ENCODE peak calls at places on chromosomes 5 and 9, in six cellular contexts. K is kidney, Z is neural progenitor cell, C is stomach, Y is K562, S is HFF-Myc. R is an unnamed sample.

GRCh38 chr5:55427157-55427556 is 107.6 kb downstream of the PLPP1 start:
- DNase-seq in Z (no peak), K (no peak), S (peak), C (peak), Y (no peak), R (peak)

GRCh38 chr5:81626524-81626923 is 124.4 kb downstream of the SSBP2 start:
- DNase-seq in Y (peak), Z (no peak), K (no peak), S (peak), C (no peak), R (no peak)

GRCh38 chr9:130661461-130662098 is 2.8 kb upstream of the PRDM12 start:
- DNase-seq in Z (peak), Y (no peak), S (no peak), K (no peak), C (no peak), R (no peak)

GRCh38 chr5:54329731-54330709 is 19.6 kb upstream of the ARL15 start:
- DNase-seq in K (no peak), Z (no peak), C (peak), Y (no peak), S (peak), R (peak)

GRCh38 chr5:395156-395920 is 47.6 kb upstream of the EXOC3 start:
- DNase-seq in Z (no peak), Y (no peak), K (no peak), C (peak), S (peak), R (peak)

GRCh38 chr5:147539053-147539452 is 29.2 kb upstream of the DPYSL3 start:
- DNase-seq in Y (no peak), C (no peak), K (no peak), Z (no peak), S (no peak), R (no peak)

GRCh38 chr5:96973561-96974401 is 37.9 kb downstream of the LNPEP start:
- DNase-seq in K (no peak), C (no peak), Y (no peak), Z (no peak), S (no peak), R (no peak)

GRCh38 chr5:175728885-175729828 is 71.3 kb downstream of the HRH2 start:
- DNase-seq in S (no peak), Y (peak), K (peak), C (peak), Z (peak), R (no peak)

GRCh38 chr5:72134226-72134625 is 27.0 kb downstream of the MAP1B start:
- DNase-seq in Y (no peak), Z (peak), S (no peak), K (no peak), C (no peak), R (no peak)

GRCh38 chr5:181204561-181205401 is at the start of gene TRIM7:
- DNase-seq in C (peak), S (no peak), K (peak), Z (peak), Y (peak), R (no peak)

GRCh38 chr5:77632526-77633268 is 5.8 kb downstream of the OTP start:
- DNase-seq in Z (peak), Y (no peak), C (no peak), S (no peak), K (no peak), R (no peak)

GRCh38 chr9:69200071-69200470 is 26.0 kb downstream of the TJP2 start:
- DNase-seq in Z (no peak), S (no peak), C (no peak), Y (peak), K (peak), R (no peak)

GRCh38 chr5:34656001-34656699 is at the start of gene RAI14:
- DNase-seq in C (peak), K (peak), Z (peak), S (no peak), Y (peak), R (no peak)

GRCh38 chr9:131271506-131271931 is 4.8 kb downstream of the FAM78A start:
- DNase-seq in Z (no peak), K (peak), S (no peak), Y (peak), C (no peak), R (no peak)

GRCh38 chr5:114790403-114790792 is 379.3 kb downstream of the TRIM36 start:
- DNase-seq in Z (no peak), Y (no peak), K (no peak), C (no peak), S (no peak), R (no peak)

GRCh38 chr5:150172147-150172546 is 5.6 kb downstream of the CDX1 start:
- DNase-seq in Z (no peak), Y (no peak), S (no peak), C (no peak), K (no peak), R (no peak)

GRCh38 chr9:72465602-72466001 is 55.8 kb upstream of the TMC1 start:
- DNase-seq in S (peak), Y (no peak), C (no peak), K (no peak), Z (no peak), R (no peak)

GRCh38 chr5:72241346-72242003 is 78.6 kb downstream of the MRPS27 start:
- DNase-seq in Z (peak), S (no peak), K (no peak), Y (no peak), C (no peak), R (no peak)

GRCh38 chr9:114469091-114469853 is 36.0 kb downstream of the WHRN start:
- DNase-seq in S (no peak), C (no peak), K (no peak), Z (no peak), Y (no peak), R (no peak)

GRCh38 chr9:21081999-21082398 is 4.3 kb upstream of the IFNB1 start:
- DNase-seq in S (no peak), Y (no peak), C (no peak), K (no peak), Z (no peak), R (no peak)

GRCh38 chr9:129141066-129142041 is 30.1 kb downstream of the PTPA start:
- DNase-seq in K (no peak), Z (peak), S (no peak), C (peak), Y (peak), R (peak)

GRCh38 chr5:135625486-135625885 is 46.7 kb upstream of the CXCL14 start:
- DNase-seq in S (no peak), K (no peak), Z (no peak), C (no peak), Y (no peak), R (no peak)

GRCh38 chr9:77486463-77486862 is 161.7 kb downstream of the GNA14 start:
- DNase-seq in K (no peak), Z (no peak), Y (no peak), S (no peak), C (no peak), R (no peak)

GRCh38 chr5:140295414-140295813 is 7.5 kb downstream of the PFDN1 start:
- DNase-seq in C (peak), Z (no peak), K (no peak), Y (peak), S (peak), R (peak)

GRCh38 chr9:116174347-116174746 is 20.8 kb downstream of the PAPPA start:
- DNase-seq in S (no peak), C (no peak), Y (no peak), Z (no peak), K (no peak), R (no peak)

GRCh38 chr5:93748875-93749397 is 7.5 kb upstream of the POU5F2 start:
- DNase-seq in C (no peak), Z (no peak), K (no peak), S (no peak), Y (no peak), R (no peak)

GRCh38 chr5:1515311-1515920 is 8.3 kb downstream of the LPCAT1 start:
- DNase-seq in S (no peak), K (peak), Y (no peak), C (peak), Z (no peak), R (no peak)

GRCh38 chr5:115398726-115399125 is 102.3 kb upstream of the CCDC112 start:
- DNase-seq in C (no peak), K (no peak), Z (no peak), Y (no peak), S (peak), R (peak)

GRCh38 chr5:91024160-91024559 is 359.0 kb downstream of the ARRDC3 start:
- DNase-seq in Z (no peak), Y (no peak), C (no peak), S (no peak), K (no peak), R (no peak)

GRCh38 chr9:18721267-18722079 is 247.5 kb downstream of the ADAMTSL1 start:
- DNase-seq in Y (no peak), Z (no peak), K (no peak), S (no peak), C (no peak), R (no peak)

GRCh38 chr5:175236176-175236575 is 207.8 kb downstream of the DRD1 start:
- DNase-seq in Z (no peak), S (no peak), K (no peak), C (no peak), Y (no peak), R (no peak)

GRCh38 chr9:127293767-127294166 is 29.2 kb downstream of the GARNL3 start:
- DNase-seq in Z (no peak), S (no peak), C (no peak), K (no peak), Y (no peak), R (no peak)

GRCh38 chr9:84668204-84669007 is 1.1 kb upstream of the NTRK2 start:
- DNase-seq in K (peak), S (peak), Z (peak), C (no peak), Y (no peak), R (no peak)

GRCh38 chr5:170974487-170974886 is 112.7 kb downstream of the RANBP17 start:
- DNase-seq in Z (no peak), S (no peak), C (no peak), K (peak), Y (no peak), R (no peak)

GRCh38 chr9:125815568-125815967 is 68.4 kb downstream of the PBX3 start:
- DNase-seq in S (no peak), C (no peak), Z (no peak), K (no peak), Y (no peak), R (no peak)

GRCh38 chr5:532521-533242 is 8.4 kb upstream of the SLC9A3 start:
- DNase-seq in Y (no peak), Z (no peak), S (no peak), C (no peak), K (peak), R (no peak)

GRCh38 chr5:135934939-135935338 is 19.8 kb downstream of the LECT2 start:
- DNase-seq in Z (no peak), Y (no peak), K (no peak), S (no peak), C (no peak), R (peak)

GRCh38 chr9:37364751-37365360 is 57.6 kb upstream of the GRHPR start:
- DNase-seq in S (no peak), Y (no peak), K (no peak), Z (no peak), C (no peak), R (no peak)

DNA sequence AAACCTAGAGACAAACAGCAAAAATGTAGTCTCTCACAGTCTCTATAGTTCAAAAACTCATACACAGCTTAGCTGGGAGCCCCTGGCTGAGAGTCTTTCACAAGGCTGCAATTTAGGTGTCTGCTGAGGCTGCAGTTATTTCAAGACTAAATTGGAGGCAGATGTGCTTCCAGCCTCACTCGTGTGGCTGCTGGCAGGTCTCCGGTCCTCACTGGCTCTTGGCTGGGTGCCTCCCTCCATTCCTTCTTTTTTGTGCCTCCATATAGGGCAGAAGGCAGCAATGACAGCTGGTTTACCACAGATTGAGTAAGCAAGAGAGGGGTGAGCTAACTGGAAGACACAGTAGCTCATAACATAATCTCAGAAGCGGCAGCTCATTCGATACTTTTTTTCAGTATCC is 2167.7 kb upstream of the WWC1 start:
- DNase-seq in C (no peak), K (no peak), Y (no peak), Z (no peak), S (no peak), R (no peak)
- TF ChIP-seq CTCF in C (no peak), K (no peak), Y (no peak), Z (no peak), S (no peak), R (no peak)

GRCh38 chr9:4144869-4145268 is 155.0 kb downstream of the GLIS3 start:
- DNase-seq in K (no peak), Z (no peak), C (no peak), S (no peak), Y (no peak), R (no peak)

GRCh38 chr9:4148215-4148561 is 151.7 kb downstream of the GLIS3 start:
- DNase-seq in C (no peak), Y (no peak), S (no peak), K (no peak), Z (no peak), R (no peak)

GRCh38 chr9:4146293-4146692 is 153.6 kb downstream of the GLIS3 start:
- DNase-seq in Y (no peak), K (no peak), Z (no peak), C (no peak), S (no peak), R (no peak)

GRCh38 chr9:4145482-4145881 is 154.4 kb downstream of the GLIS3 start:
- DNase-seq in S (no peak), C (no peak), Y (no peak), K (no peak), Z (peak), R (no peak)

GRCh38 chr9:4147476-4148214 is 152.2 kb downstream of the GLIS3 start:
- DNase-seq in S (no peak), Y (no peak), C (no peak), K (peak), Z (peak), R (no peak)
- H3K4me3 ChIP-seq in S (no peak), Y (no peak), C (no peak), K (peak), Z (no peak), R (no peak)

GRCh38 chr5:11619339-11620028 is 284.8 kb downstream of the CTNND2 start:
- DNase-seq in Y (no peak), C (no peak), Z (peak), K (no peak), S (no peak), R (no peak)
- TF ChIP-seq CTCF in Y (no peak), C (no peak), Z (peak), K (no peak), S (no peak), R (no peak)

GRCh38 chr9:120759755-120760400 is 33.3 kb downstream of the FBXW2 start:
- DNase-seq in C (no peak), S (no peak), Y (no peak), Z (no peak), K (no peak), R (no peak)
- H3K4me3 ChIP-seq in C (no peak), S (no peak), Y (no peak), Z (no peak), K (no peak), R (no peak)

GRCh38 chr5:32851774-32852173 is 140.7 kb downstream of the NPR3 start:
- DNase-seq in C (no peak), Y (no peak), S (no peak), K (no peak), Z (no peak), R (no peak)

GRCh38 chr5:32850792-32851191 is 139.7 kb downstream of the NPR3 start:
- DNase-seq in S (no peak), Y (no peak), Z (no peak), C (no peak), K (no peak), R (no peak)

GRCh38 chr5:32848681-32849080 is 137.6 kb downstream of the NPR3 start:
- DNase-seq in C (no peak), Z (no peak), K (no peak), Y (no peak), S (no peak), R (no peak)

GRCh38 chr5:32854473-32854872 is 143.4 kb downstream of the NPR3 start:
- DNase-seq in Z (no peak), S (no peak), Y (no peak), C (no peak), K (no peak), R (no peak)

DNA sequence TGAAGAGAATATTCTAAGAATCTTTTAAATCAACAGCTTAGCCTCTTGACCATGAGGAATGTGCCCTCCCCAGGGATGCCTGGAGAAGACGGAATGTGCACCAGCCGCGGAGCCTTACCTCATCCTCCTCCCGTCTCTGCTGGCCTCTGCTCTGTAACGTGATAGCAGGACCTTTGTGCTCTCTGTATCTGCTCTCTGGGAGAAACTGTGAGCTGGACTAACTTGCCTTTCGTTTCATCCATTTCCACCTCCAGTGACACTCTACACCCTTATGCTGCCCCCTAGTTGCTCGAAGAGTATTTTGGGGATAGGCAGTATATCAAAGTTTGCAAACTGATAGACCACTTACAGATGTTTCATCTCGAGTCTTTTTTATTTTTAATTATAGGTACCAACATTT is 141.4 kb downstream of the NPR3 start:
- DNase-seq in S (no peak), K (no peak), Z (peak), Y (no peak), C (no peak), R (no peak)
- TF ChIP-seq CTCF in S (peak), K (peak), Z (peak), Y (no peak), C (no peak), R (peak)

DNA sequence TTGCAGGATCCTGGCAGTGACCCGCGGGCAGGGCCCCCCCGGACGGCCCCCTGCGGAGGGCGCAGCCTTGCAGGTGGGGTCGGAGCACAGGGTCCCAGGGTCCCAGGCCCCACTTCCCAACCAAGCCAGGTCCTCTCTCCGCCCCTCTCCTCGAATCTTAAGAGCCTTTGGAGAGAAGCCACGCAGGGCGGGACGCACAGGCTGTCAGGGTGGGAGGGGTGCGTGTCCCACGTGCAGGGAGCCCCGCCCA is 18.4 kb upstream of the EGFL7 start:
- DNase-seq in K (peak), C (peak), Y (peak), Z (no peak), S (no peak), R (no peak)
- H3K4me3 ChIP-seq in K (no peak), C (peak), Y (no peak), Z (peak), S (no peak), R (no peak)

DNA sequence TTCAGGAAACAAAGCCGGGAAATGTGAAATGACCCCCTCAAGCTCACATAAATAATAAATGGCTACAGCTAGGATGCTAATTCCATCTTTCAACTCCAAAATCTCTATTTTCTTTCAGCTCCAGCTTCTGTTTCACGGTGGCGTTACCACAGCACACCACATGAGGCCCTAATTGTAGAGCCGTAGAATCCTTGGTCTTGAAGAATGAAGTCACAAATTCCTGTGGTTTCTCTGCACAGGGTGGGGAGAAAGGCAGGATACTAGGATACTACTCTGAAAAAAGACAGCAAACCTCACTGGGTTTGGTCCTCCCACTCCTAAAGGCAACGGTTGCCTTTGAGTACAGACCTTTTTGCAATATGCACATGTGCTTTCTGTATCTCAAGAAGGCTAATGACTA is 13.9 kb upstream of the RARS1 start:
- DNase-seq in S (peak), K (no peak), Z (no peak), Y (peak), C (no peak), R (peak)
- TF ChIP-seq CTCF in S (peak), K (no peak), Z (no peak), Y (no peak), C (no peak), R (peak)

DNA sequence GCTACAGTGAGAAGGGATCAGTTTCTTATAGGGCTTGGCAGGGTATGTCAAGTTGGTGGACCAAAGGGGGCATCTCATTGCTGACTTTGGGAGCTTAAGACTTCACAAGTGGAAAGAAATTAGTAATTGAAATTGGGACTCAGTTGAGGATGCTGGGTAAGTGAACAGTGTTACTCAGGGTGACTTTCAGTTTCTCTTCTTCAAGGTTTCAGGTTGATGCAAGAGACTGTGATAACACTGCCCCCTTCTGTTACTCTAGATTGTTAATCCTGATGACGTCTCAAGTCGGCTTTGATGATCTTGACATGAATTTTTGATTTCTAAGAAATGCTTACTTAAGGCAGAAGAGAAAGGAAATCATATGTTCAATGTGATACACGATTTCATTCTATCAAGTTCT is 21.3 kb downstream of the KCTD16 start:
- DNase-seq in S (no peak), C (no peak), Z (peak), K (no peak), Y (peak), R (no peak)
- H3K4me3 ChIP-seq in S (no peak), C (no peak), Z (no peak), K (peak), Y (no peak), R (no peak)